ENCODE peak calls at places on chromosomes 6 and 20, in six cellular contexts. One of them, this sample, is unnamed.

GRCh38 chr6:53461682-53462081 is 83.2 kb downstream of the GCLC start:
- DNase-seq in tibial nerve: no peak
- DNase-seq in GM23338: peak; percentile 22
- DNase-seq in ovary: no peak
- DNase-seq in cardiac muscle cell: no peak
- DNase-seq in stomach: no peak
- DNase-seq in this sample: no peak

GRCh38 chr20:57408131-57408530 is 16.9 kb downstream of the RBM38 start:
- DNase-seq in GM23338: no peak
- DNase-seq in ovary: no peak
- DNase-seq in cardiac muscle cell: no peak
- DNase-seq in tibial nerve: no peak
- DNase-seq in stomach: no peak
- DNase-seq in this sample: no peak

GRCh38 chr6:53241936-53242335 is 93.3 kb upstream of the GCM1 start:
- DNase-seq in tibial nerve: no peak
- DNase-seq in GM23338: no peak
- DNase-seq in ovary: no peak
- DNase-seq in cardiac muscle cell: no peak
- DNase-seq in stomach: no peak
- DNase-seq in this sample: no peak

GRCh38 chr6:116461563-116462507 is 660 bp downstream of the CALHM6 start:
- DNase-seq in stomach: peak; percentile 35
- DNase-seq in cardiac muscle cell: peak; percentile 78
- DNase-seq in GM23338: peak; percentile 91
- DNase-seq in ovary: peak; percentile 49
- DNase-seq in tibial nerve: no peak
- DNase-seq in this sample: no peak

GRCh38 chr20:3115190-3116107 is 30.9 kb upstream of the AVP start:
- DNase-seq in GM23338: peak; percentile 83
- DNase-seq in cardiac muscle cell: peak; percentile 69
- DNase-seq in stomach: no peak
- DNase-seq in ovary: no peak
- DNase-seq in tibial nerve: no peak
- DNase-seq in this sample: peak; percentile 65

GRCh38 chr6:115613488-115613887 is 447.2 kb downstream of the FRK start:
- DNase-seq in tibial nerve: no peak
- DNase-seq in stomach: no peak
- DNase-seq in ovary: no peak
- DNase-seq in cardiac muscle cell: peak; percentile 93
- DNase-seq in GM23338: no peak
- DNase-seq in this sample: peak; percentile 64

GRCh38 chr20:62120990-62121775 is 1.1 kb upstream of the LSM14B start:
- DNase-seq in ovary: no peak
- DNase-seq in stomach: no peak
- DNase-seq in cardiac muscle cell: no peak
- DNase-seq in tibial nerve: no peak
- DNase-seq in GM23338: peak; percentile 31
- DNase-seq in this sample: peak; percentile 80

GRCh38 chr20:62739581-62740285 is 31.1 kb downstream of the NTSR1 start:
- DNase-seq in stomach: no peak
- DNase-seq in tibial nerve: no peak
- DNase-seq in cardiac muscle cell: no peak
- DNase-seq in GM23338: no peak
- DNase-seq in ovary: no peak
- DNase-seq in this sample: no peak

GRCh38 chr6:37536462-37537225 is 37.0 kb upstream of the CCDC167 start:
- DNase-seq in tibial nerve: no peak
- DNase-seq in ovary: no peak
- DNase-seq in cardiac muscle cell: no peak
- DNase-seq in GM23338: peak; percentile 64
- DNase-seq in stomach: no peak
- DNase-seq in this sample: no peak

GRCh38 chr6:36204068-36204753 is 7.7 kb downstream of the BRPF3 start:
- DNase-seq in cardiac muscle cell: no peak
- DNase-seq in tibial nerve: no peak
- DNase-seq in GM23338: no peak
- DNase-seq in stomach: no peak
- DNase-seq in ovary: no peak
- DNase-seq in this sample: no peak

GRCh38 chr6:17640477-17640917 is 40.4 kb downstream of the FAM8A1 start:
- DNase-seq in cardiac muscle cell: peak; percentile 63
- DNase-seq in GM23338: no peak
- DNase-seq in ovary: no peak
- DNase-seq in stomach: no peak
- DNase-seq in tibial nerve: no peak
- DNase-seq in this sample: peak; percentile 36

GRCh38 chr20:31476648-31477220 is 1.6 kb downstream of the REM1 start:
- DNase-seq in tibial nerve: no peak
- DNase-seq in cardiac muscle cell: peak; percentile 32
- DNase-seq in ovary: no peak
- DNase-seq in GM23338: no peak
- DNase-seq in stomach: no peak
- DNase-seq in this sample: no peak

GRCh38 chr20:11452326-11452725 is 465.4 kb upstream of the BTBD3 start:
- DNase-seq in GM23338: no peak
- DNase-seq in stomach: no peak
- DNase-seq in cardiac muscle cell: peak; percentile 45
- DNase-seq in ovary: no peak
- DNase-seq in tibial nerve: no peak
- DNase-seq in this sample: no peak

GRCh38 chr20:18633411-18633810 is 45.6 kb downstream of the DTD1 start:
- DNase-seq in GM23338: no peak
- DNase-seq in stomach: no peak
- DNase-seq in ovary: no peak
- DNase-seq in tibial nerve: no peak
- DNase-seq in cardiac muscle cell: no peak
- DNase-seq in this sample: no peak

GRCh38 chr20:63641146-63641791 is 12.0 kb downstream of the STMN3 start:
- DNase-seq in tibial nerve: no peak
- DNase-seq in cardiac muscle cell: peak; percentile 45
- DNase-seq in GM23338: peak; percentile 71
- DNase-seq in ovary: no peak
- DNase-seq in stomach: no peak
- DNase-seq in this sample: no peak

GRCh38 chr6:37192669-37193068 is 22.7 kb downstream of the PIM1 start:
- DNase-seq in stomach: no peak
- DNase-seq in cardiac muscle cell: no peak
- DNase-seq in ovary: no peak
- DNase-seq in tibial nerve: no peak
- DNase-seq in GM23338: no peak
- DNase-seq in this sample: no peak

GRCh38 chr6:79813143-79813542 is 134.2 kb downstream of the ELOVL4 start:
- DNase-seq in tibial nerve: no peak
- DNase-seq in GM23338: no peak
- DNase-seq in ovary: no peak
- DNase-seq in stomach: no peak
- DNase-seq in cardiac muscle cell: no peak
- DNase-seq in this sample: no peak

GRCh38 chr6:90393232-90393884 is 96.7 kb upstream of the BACH2 start:
- DNase-seq in stomach: peak; percentile 53
- DNase-seq in cardiac muscle cell: peak; percentile 73
- DNase-seq in GM23338: peak; percentile 88
- DNase-seq in ovary: peak; percentile 64
- DNase-seq in tibial nerve: peak; percentile 36
- DNase-seq in this sample: peak; percentile 77

GRCh38 chr20:60962367-60963045 is 289.6 kb upstream of the CDH4 start:
- DNase-seq in stomach: no peak
- DNase-seq in cardiac muscle cell: no peak
- DNase-seq in tibial nerve: no peak
- DNase-seq in ovary: no peak
- DNase-seq in GM23338: no peak
- DNase-seq in this sample: no peak

GRCh38 chr6:71279321-71279720 is 9.3 kb upstream of the OGFRL1 start:
- DNase-seq in cardiac muscle cell: no peak
- DNase-seq in tibial nerve: no peak
- DNase-seq in ovary: no peak
- DNase-seq in GM23338: no peak
- DNase-seq in stomach: no peak
- DNase-seq in this sample: no peak

GRCh38 chr20:63280929-63281545 is 8.4 kb downstream of the ARFGAP1 start:
- DNase-seq in stomach: no peak
- DNase-seq in GM23338: peak; percentile 77
- DNase-seq in tibial nerve: no peak
- DNase-seq in ovary: no peak
- DNase-seq in cardiac muscle cell: no peak
- DNase-seq in this sample: no peak

GRCh38 chr6:149862901-149863595 is 1.1 kb downstream of the LRP11 start:
- DNase-seq in stomach: peak; percentile 79
- DNase-seq in GM23338: peak; percentile 71
- DNase-seq in cardiac muscle cell: peak; percentile 76
- DNase-seq in ovary: peak; percentile 55
- DNase-seq in tibial nerve: peak; percentile 48
- DNase-seq in this sample: peak; percentile 73

GRCh38 chr6:31792741-31793140 is 2.8 kb downstream of the VARS1 start:
- DNase-seq in cardiac muscle cell: peak; percentile 18
- DNase-seq in tibial nerve: no peak
- DNase-seq in GM23338: no peak
- DNase-seq in ovary: no peak
- DNase-seq in stomach: no peak
- DNase-seq in this sample: no peak

GRCh38 chr20:9185511-9185910 is 116.6 kb downstream of the PLCB4 start:
- DNase-seq in ovary: no peak
- DNase-seq in tibial nerve: no peak
- DNase-seq in GM23338: no peak
- DNase-seq in stomach: no peak
- DNase-seq in cardiac muscle cell: no peak
- DNase-seq in this sample: no peak

GRCh38 chr6:144715344-144715743 is 430.2 kb downstream of the UTRN start:
- DNase-seq in ovary: no peak
- DNase-seq in cardiac muscle cell: no peak
- DNase-seq in GM23338: no peak
- DNase-seq in tibial nerve: no peak
- DNase-seq in stomach: no peak
- DNase-seq in this sample: no peak

GRCh38 chr6:144712541-144712940 is 427.4 kb downstream of the UTRN start:
- DNase-seq in stomach: no peak
- DNase-seq in ovary: no peak
- DNase-seq in GM23338: no peak
- DNase-seq in cardiac muscle cell: peak; percentile 15
- DNase-seq in tibial nerve: no peak
- DNase-seq in this sample: peak; percentile 70

GRCh38 chr6:144710207-144710606 is 425.1 kb downstream of the UTRN start:
- DNase-seq in stomach: no peak
- DNase-seq in cardiac muscle cell: peak; percentile 73
- DNase-seq in tibial nerve: no peak
- DNase-seq in GM23338: no peak
- DNase-seq in ovary: no peak
- DNase-seq in this sample: peak; percentile 83

GRCh38 chr6:144718431-144718830 is 433.3 kb downstream of the UTRN start:
- DNase-seq in GM23338: no peak
- DNase-seq in ovary: no peak
- DNase-seq in stomach: no peak
- DNase-seq in cardiac muscle cell: no peak
- DNase-seq in tibial nerve: no peak
- DNase-seq in this sample: peak; percentile 11

DNA sequence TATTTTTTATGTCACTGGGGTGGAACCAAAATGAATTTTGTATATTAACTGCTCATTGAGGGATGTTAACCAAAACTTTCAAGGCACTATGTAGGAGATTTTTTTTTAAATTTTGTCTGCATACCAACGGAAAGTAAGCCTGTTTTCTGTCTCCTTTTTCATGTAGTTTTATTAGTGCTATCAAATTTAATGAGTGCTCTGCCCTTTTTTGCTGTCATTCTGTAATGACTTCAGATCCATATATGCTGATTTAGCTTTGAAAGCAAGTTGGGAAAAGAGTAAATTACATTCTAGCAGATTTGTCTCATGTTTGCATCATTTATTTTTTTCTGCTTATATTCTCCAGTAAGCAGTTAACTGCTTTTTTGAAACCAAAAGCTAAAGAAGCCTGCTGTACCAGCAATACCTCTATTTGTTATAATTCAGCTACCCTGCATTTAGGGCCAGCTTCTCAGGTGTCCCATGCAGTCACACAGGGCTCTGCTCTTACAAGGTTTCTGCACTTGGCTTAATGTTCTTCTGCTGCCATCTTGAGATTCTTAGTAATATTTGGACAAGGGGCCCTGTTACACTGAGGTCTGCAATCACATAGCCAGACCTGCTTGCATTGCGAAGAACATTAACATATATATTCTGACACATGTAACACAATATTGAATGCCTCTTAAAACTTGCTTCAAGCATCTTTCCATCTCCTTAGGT is 429.0 kb downstream of the UTRN start:
- DNase-seq in tibial nerve: no peak
- DNase-seq in cardiac muscle cell: no peak
- DNase-seq in stomach: no peak
- DNase-seq in GM23338: no peak
- DNase-seq in ovary: no peak
- DNase-seq in this sample: no peak
- H3K4me3 ChIP-seq in tibial nerve: no peak overlapping the region
- H3K4me3 ChIP-seq in cardiac muscle cell: no peak overlapping the region
- H3K4me3 ChIP-seq in stomach: no peak overlapping the region
- H3K4me3 ChIP-seq in GM23338: no peak overlapping the region
- H3K4me3 ChIP-seq in ovary: no peak overlapping the region
- H3K4me3 ChIP-seq in this sample: no peak overlapping the region

GRCh38 chr20:37345339-37346231 is at the start of gene SRC:
- DNase-seq in GM23338: peak; percentile 84
- DNase-seq in stomach: peak; percentile 89
- DNase-seq in ovary: peak; percentile 86
- DNase-seq in cardiac muscle cell: peak; percentile 84
- DNase-seq in tibial nerve: peak; percentile 71
- DNase-seq in this sample: peak; percentile 65
- TF ChIP-seq CTCF in GM23338: no peak
- TF ChIP-seq CTCF in stomach: no peak
- TF ChIP-seq CTCF in ovary: no peak
- TF ChIP-seq CTCF in cardiac muscle cell: no peak
- TF ChIP-seq CTCF in tibial nerve: no peak
- TF ChIP-seq CTCF in this sample: no peak

GRCh38 chr6:13274707-13275434 is 53.5 kb downstream of the TBC1D7 start:
- DNase-seq in cardiac muscle cell: no peak
- DNase-seq in GM23338: no peak
- DNase-seq in stomach: no peak
- DNase-seq in ovary: no peak
- DNase-seq in tibial nerve: no peak
- DNase-seq in this sample: no peak
- H3K4me3 ChIP-seq in cardiac muscle cell: no peak overlapping the region
- H3K4me3 ChIP-seq in GM23338: no peak overlapping the region
- H3K4me3 ChIP-seq in stomach: peak overlapping the region; percentile 27
- H3K4me3 ChIP-seq in ovary: no peak overlapping the region
- H3K4me3 ChIP-seq in tibial nerve: no peak overlapping the region
- H3K4me3 ChIP-seq in this sample: no peak overlapping the region

GRCh38 chr6:154732538-154732823 is 735 bp upstream of the SCAF8 start:
- DNase-seq in stomach: no peak
- DNase-seq in GM23338: peak; percentile 78
- DNase-seq in ovary: no peak
- DNase-seq in cardiac muscle cell: no peak
- DNase-seq in tibial nerve: no peak
- DNase-seq in this sample: no peak

GRCh38 chr6:154733610-154734379 is 579 bp downstream of the SCAF8 start:
- DNase-seq in stomach: peak; percentile 97
- DNase-seq in cardiac muscle cell: peak; percentile 98
- DNase-seq in tibial nerve: peak; percentile 81
- DNase-seq in ovary: peak; percentile 94
- DNase-seq in GM23338: peak; percentile 98
- DNase-seq in this sample: peak; percentile 94

GRCh38 chr6:154726887-154727286 is 6.3 kb upstream of the SCAF8 start:
- DNase-seq in cardiac muscle cell: no peak
- DNase-seq in stomach: no peak
- DNase-seq in tibial nerve: no peak
- DNase-seq in GM23338: no peak
- DNase-seq in ovary: no peak
- DNase-seq in this sample: no peak

GRCh38 chr6:154732824-154733609 is at the start of gene SCAF8:
- DNase-seq in cardiac muscle cell: peak; percentile 89
- DNase-seq in tibial nerve: peak; percentile 60
- DNase-seq in GM23338: peak; percentile 84
- DNase-seq in stomach: peak; percentile 87
- DNase-seq in ovary: peak; percentile 86
- DNase-seq in this sample: peak; percentile 76

GRCh38 chr6:154731296-154732218 is 1.7 kb upstream of the SCAF8 start:
- DNase-seq in GM23338: peak; percentile 27
- DNase-seq in ovary: no peak
- DNase-seq in cardiac muscle cell: no peak
- DNase-seq in tibial nerve: no peak
- DNase-seq in stomach: no peak
- DNase-seq in this sample: no peak
- TF ChIP-seq CTCF in GM23338: no peak
- TF ChIP-seq CTCF in ovary: no peak
- TF ChIP-seq CTCF in cardiac muscle cell: no peak
- TF ChIP-seq CTCF in tibial nerve: no peak
- TF ChIP-seq CTCF in stomach: no peak
- TF ChIP-seq CTCF in this sample: no peak